ENCODE peak calls at places on chromosome 6, in six cellular contexts. Q, I, J, N, V and D are unnamed samples.

GRCh38 chr6:133504761-133505160 is 263.6 kb downstream of the EYA4 start:
- DNase-seq in Q (no peak), I (no peak), J (no peak), N (no peak), V (no peak), D (no peak)

GRCh38 chr6:1746919-1747460 is 137.3 kb downstream of the FOXC1 start:
- DNase-seq in Q (no peak), I (no peak), J (no peak), N (no peak), V (no peak), D (no peak)

GRCh38 chr6:2226775-2227174 is 18.6 kb downstream of the GMDS start:
- DNase-seq in Q (no peak), I (no peak), J (no peak), N (no peak), V (no peak), D (no peak)

GRCh38 chr6:166803455-166803854 is 152.9 kb downstream of the RNASET2 start:
- DNase-seq in Q (peak), I (no peak), J (no peak), N (no peak), V (no peak), D (no peak)

GRCh38 chr6:156425374-156425773 is 351.8 kb upstream of the ARID1B start:
- DNase-seq in Q (peak), I (no peak), J (no peak), N (no peak), V (no peak), D (no peak)

GRCh38 chr6:148578489-148578814 is 168.4 kb upstream of the UST start:
- DNase-seq in Q (no peak), I (no peak), J (no peak), N (no peak), V (no peak), D (no peak)

GRCh38 chr6:2684059-2684749 is 66.5 kb downstream of the MYLK4 start:
- DNase-seq in Q (peak), I (no peak), J (no peak), N (peak), V (no peak), D (no peak)

GRCh38 chr6:1657116-1657776 is 47.5 kb downstream of the FOXC1 start:
- DNase-seq in Q (no peak), I (no peak), J (no peak), N (no peak), V (no peak), D (no peak)

GRCh38 chr6:138227316-138227781 is 9.1 kb upstream of the PBOV1 start:
- DNase-seq in Q (no peak), I (no peak), J (no peak), N (no peak), V (no peak), D (no peak)

GRCh38 chr6:8082954-8083858 is 19.0 kb upstream of the BLOC1S5 start:
- DNase-seq in Q (peak), I (no peak), J (no peak), N (peak), V (no peak), D (no peak)

GRCh38 chr6:129717287-129717686 is 7.3 kb upstream of the ARHGAP18 start:
- DNase-seq in Q (peak), I (no peak), J (no peak), N (no peak), V (no peak), D (no peak)

GRCh38 chr6:21199246-21199645 is 394.3 kb upstream of the SOX4 start:
- DNase-seq in Q (no peak), I (peak), J (no peak), N (no peak), V (no peak), D (no peak)

GRCh38 chr6:33727126-33727525 is 15.6 kb upstream of the UQCC2 start:
- DNase-seq in Q (no peak), I (no peak), J (no peak), N (no peak), V (no peak), D (no peak)

GRCh38 chr6:20367716-20368485 is 33.8 kb upstream of the E2F3 start:
- DNase-seq in Q (peak), I (no peak), J (no peak), N (no peak), V (no peak), D (no peak)

GRCh38 chr6:41122918-41123317 is 31.2 kb downstream of the TREML1 start:
- DNase-seq in Q (no peak), I (no peak), J (no peak), N (no peak), V (no peak), D (no peak)
- TF ChIP-seq EZH2phosphoT487 in Q (no peak), I (no peak), J (no peak), N (no peak), V (no peak), D (no peak)

GRCh38 chr6:32609391-32609730 is 19.7 kb upstream of the HLA-DRB1 start:
- DNase-seq in Q (no peak), I (no peak), J (no peak), N (no peak), V (no peak), D (no peak)
- H3K27ac ChIP-seq in Q (no peak), I (no peak), J (peak), N (no peak), V (peak), D (peak)

GRCh38 chr6:39896701-39897100 is 37.6 kb downstream of the MOCS1 start:
- DNase-seq in Q (no peak), I (no peak), J (no peak), N (no peak), V (no peak), D (no peak)
- TF ChIP-seq EZH2phosphoT487 in Q (no peak), I (no peak), J (no peak), N (no peak), V (no peak), D (no peak)

GRCh38 chr6:113067612-113068262 is 720.6 kb downstream of the RFPL4B start:
- DNase-seq in Q (peak), I (no peak), J (no peak), N (no peak), V (peak), D (no peak)
- H3K27ac ChIP-seq in Q (peak), I (peak), J (no peak), N (no peak), V (no peak), D (no peak)

GRCh38 chr6:135962731-135963130 is 111.2 kb downstream of the PDE7B start:
- DNase-seq in Q (peak), I (no peak), J (no peak), N (no peak), V (no peak), D (no peak)
- TF ChIP-seq EZH2phosphoT487 in Q (no peak), I (no peak), J (no peak), N (no peak), V (no peak), D (no peak)